ENCODE peak calls at places on chromosomes 7 and 10, in four cellular contexts. One of them, this sample, is unnamed.

GRCh38 chr10:97575101-97575668 is 2.6 kb downstream of the ANKRD2 start:
- DNase-seq in PC-3: no peak
- DNase-seq in neural progenitor cell: no peak
- DNase-seq in heart right ventricle: no peak
- DNase-seq in this sample: no peak

GRCh38 chr10:77279207-77279606 is 358.4 kb downstream of the KCNMA1 start:
- DNase-seq in PC-3: no peak
- DNase-seq in neural progenitor cell: no peak
- DNase-seq in heart right ventricle: no peak
- DNase-seq in this sample: no peak

GRCh38 chr7:158302274-158303070 is 285.2 kb downstream of the PTPRN2 start:
- DNase-seq in PC-3: peak; percentile 51
- DNase-seq in neural progenitor cell: no peak
- DNase-seq in heart right ventricle: no peak
- DNase-seq in this sample: no peak

GRCh38 chr7:6376820-6377219 is 70.9 kb downstream of the DAGLB start:
- DNase-seq in PC-3: no peak
- DNase-seq in neural progenitor cell: no peak
- DNase-seq in heart right ventricle: no peak
- DNase-seq in this sample: no peak

GRCh38 chr7:73515184-73515583 is 6.9 kb downstream of the BAZ1B start:
- DNase-seq in PC-3: no peak
- DNase-seq in neural progenitor cell: no peak
- DNase-seq in heart right ventricle: no peak
- DNase-seq in this sample: no peak

GRCh38 chr7:92034116-92034515 is 93.5 kb downstream of the AKAP9 start:
- DNase-seq in PC-3: no peak
- DNase-seq in neural progenitor cell: no peak
- DNase-seq in heart right ventricle: no peak
- DNase-seq in this sample: no peak

GRCh38 chr10:30857803-30858202 is 173.9 kb downstream of the ZNF438 start:
- DNase-seq in PC-3: no peak
- DNase-seq in neural progenitor cell: no peak
- DNase-seq in heart right ventricle: peak; percentile 59
- DNase-seq in this sample: no peak

GRCh38 chr7:41537024-41537423 is 165.9 kb downstream of the INHBA start:
- DNase-seq in PC-3: no peak
- DNase-seq in neural progenitor cell: no peak
- DNase-seq in heart right ventricle: no peak
- DNase-seq in this sample: no peak

GRCh38 chr10:77244746-77245145 is 392.9 kb downstream of the KCNMA1 start:
- DNase-seq in PC-3: no peak
- DNase-seq in neural progenitor cell: no peak
- DNase-seq in heart right ventricle: no peak
- DNase-seq in this sample: no peak

GRCh38 chr7:31076051-31076450 is 23.9 kb downstream of the ADCYAP1R1 start:
- DNase-seq in PC-3: no peak
- DNase-seq in neural progenitor cell: no peak
- DNase-seq in heart right ventricle: no peak
- DNase-seq in this sample: no peak

GRCh38 chr7:30470163-30470770 is 8.3 kb downstream of the NOD1 start:
- DNase-seq in PC-3: no peak
- DNase-seq in neural progenitor cell: no peak
- DNase-seq in heart right ventricle: no peak
- DNase-seq in this sample: peak; percentile 43

GRCh38 chr10:115129752-115130151 is 36.6 kb downstream of the ATRNL1 start:
- DNase-seq in PC-3: peak; percentile 59
- DNase-seq in neural progenitor cell: peak; percentile 30
- DNase-seq in heart right ventricle: no peak
- DNase-seq in this sample: no peak

GRCh38 chr10:480928-481551 is 208.4 kb downstream of the DIP2C start:
- DNase-seq in PC-3: no peak
- DNase-seq in neural progenitor cell: no peak
- DNase-seq in heart right ventricle: no peak
- DNase-seq in this sample: peak; percentile 42
- H3K27ac ChIP-seq in PC-3: no peak overlapping the region
- H3K27ac ChIP-seq in neural progenitor cell: no peak overlapping the region
- H3K27ac ChIP-seq in heart right ventricle: no peak overlapping the region
- H3K27ac ChIP-seq in this sample: no peak overlapping the region

GRCh38 chr10:96301616-96302015 is 2.6 kb upstream of the DNTT start:
- DNase-seq in PC-3: no peak
- DNase-seq in neural progenitor cell: no peak
- DNase-seq in heart right ventricle: no peak
- DNase-seq in this sample: no peak

GRCh38 chr10:96295475-96295874 is 8.8 kb upstream of the DNTT start:
- DNase-seq in PC-3: no peak
- DNase-seq in neural progenitor cell: no peak
- DNase-seq in heart right ventricle: no peak
- DNase-seq in this sample: no peak

GRCh38 chr10:96304241-96304640 is at the start of gene DNTT:
- DNase-seq in PC-3: no peak
- DNase-seq in neural progenitor cell: no peak
- DNase-seq in heart right ventricle: no peak
- DNase-seq in this sample: no peak

GRCh38 chr10:96298362-96298761 is 5.9 kb upstream of the DNTT start:
- DNase-seq in PC-3: no peak
- DNase-seq in neural progenitor cell: no peak
- DNase-seq in heart right ventricle: no peak
- DNase-seq in this sample: no peak

GRCh38 chr10:96299383-96299782 is 4.9 kb upstream of the DNTT start:
- DNase-seq in PC-3: no peak
- DNase-seq in neural progenitor cell: no peak
- DNase-seq in heart right ventricle: no peak
- DNase-seq in this sample: no peak
- H3K4me3 ChIP-seq in PC-3: no peak overlapping the region
- H3K4me3 ChIP-seq in neural progenitor cell: no peak overlapping the region
- H3K4me3 ChIP-seq in heart right ventricle: no peak overlapping the region
- H3K4me3 ChIP-seq in this sample: no peak overlapping the region

DNA sequence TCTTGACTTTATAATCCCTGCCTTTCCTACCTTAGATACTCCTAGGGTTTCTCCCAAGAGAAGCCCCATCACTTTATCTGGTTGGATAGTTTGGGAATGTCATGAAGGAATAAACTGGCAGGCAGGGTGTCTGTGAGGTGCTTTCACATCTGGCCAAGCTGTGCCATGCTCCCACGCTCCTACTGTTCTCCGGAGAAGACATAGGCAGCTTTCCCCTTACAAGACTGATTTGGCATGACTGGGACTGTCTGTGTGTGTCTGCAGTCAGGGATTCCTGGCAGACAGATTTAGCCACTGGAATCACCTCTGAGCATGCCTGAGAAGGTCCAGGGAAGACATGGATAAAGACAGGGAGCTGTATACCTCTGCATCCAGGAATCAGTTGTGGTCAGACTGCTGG is 45.3 kb downstream of the HK1 start:
- DNase-seq in PC-3: no peak
- DNase-seq in neural progenitor cell: no peak
- DNase-seq in heart right ventricle: no peak
- DNase-seq in this sample: no peak
- TF ChIP-seq CTCF in PC-3: no peak
- TF ChIP-seq CTCF in neural progenitor cell: no peak
- TF ChIP-seq CTCF in heart right ventricle: no peak
- TF ChIP-seq CTCF in this sample: no peak

DNA sequence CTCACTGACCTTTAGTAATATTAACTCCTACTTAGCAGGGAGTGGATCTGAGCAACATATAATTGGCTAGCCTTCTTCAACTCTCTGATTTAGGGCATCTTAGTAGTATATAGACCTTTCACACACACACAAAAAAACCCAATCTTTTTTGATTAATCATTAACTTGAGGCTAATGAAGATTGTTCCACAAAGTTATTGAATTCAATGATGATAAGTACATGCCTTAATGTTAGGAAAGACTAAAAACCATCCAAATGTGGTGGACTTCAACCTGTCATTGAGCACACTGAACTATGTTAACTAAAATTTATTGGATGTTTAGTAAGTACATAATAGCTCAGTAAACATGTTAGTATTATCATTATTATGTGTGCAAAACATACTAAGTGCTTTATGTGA is 179.4 kb upstream of the SLC25A13 start:
- DNase-seq in PC-3: no peak
- DNase-seq in neural progenitor cell: no peak
- DNase-seq in heart right ventricle: no peak
- DNase-seq in this sample: no peak
- H3K27ac ChIP-seq in PC-3: no peak overlapping the region
- H3K27ac ChIP-seq in neural progenitor cell: no peak overlapping the region
- H3K27ac ChIP-seq in heart right ventricle: no peak overlapping the region
- H3K27ac ChIP-seq in this sample: no peak overlapping the region

GRCh38 chr10:84407390-84408049 is 79.1 kb downstream of the CCSER2 start:
- DNase-seq in PC-3: no peak
- DNase-seq in neural progenitor cell: no peak
- DNase-seq in heart right ventricle: no peak
- DNase-seq in this sample: no peak
- H3K4me3 ChIP-seq in PC-3: no peak overlapping the region
- H3K4me3 ChIP-seq in neural progenitor cell: no peak overlapping the region
- H3K4me3 ChIP-seq in heart right ventricle: no peak overlapping the region
- H3K4me3 ChIP-seq in this sample: no peak overlapping the region

GRCh38 chr10:101257121-101257890 is 28.0 kb upstream of the LBX1 start:
- DNase-seq in PC-3: no peak
- DNase-seq in neural progenitor cell: no peak
- DNase-seq in heart right ventricle: no peak
- DNase-seq in this sample: no peak
- TF ChIP-seq CTCF in PC-3: no peak
- TF ChIP-seq CTCF in neural progenitor cell: no peak
- TF ChIP-seq CTCF in heart right ventricle: no peak
- TF ChIP-seq CTCF in this sample: no peak

GRCh38 chr10:68406111-68406814 is 814 bp downstream of the RUFY2 start:
- DNase-seq in PC-3: peak; percentile 73
- DNase-seq in neural progenitor cell: peak; percentile 87
- DNase-seq in heart right ventricle: peak; percentile 57
- DNase-seq in this sample: peak; percentile 73
- H3K27ac ChIP-seq in PC-3: peak overlapping the region; percentile 27
- H3K27ac ChIP-seq in neural progenitor cell: peak overlapping the region; percentile 93
- H3K27ac ChIP-seq in heart right ventricle: peak overlapping the region; percentile 95
- H3K27ac ChIP-seq in this sample: peak overlapping the region; percentile 95

DNA sequence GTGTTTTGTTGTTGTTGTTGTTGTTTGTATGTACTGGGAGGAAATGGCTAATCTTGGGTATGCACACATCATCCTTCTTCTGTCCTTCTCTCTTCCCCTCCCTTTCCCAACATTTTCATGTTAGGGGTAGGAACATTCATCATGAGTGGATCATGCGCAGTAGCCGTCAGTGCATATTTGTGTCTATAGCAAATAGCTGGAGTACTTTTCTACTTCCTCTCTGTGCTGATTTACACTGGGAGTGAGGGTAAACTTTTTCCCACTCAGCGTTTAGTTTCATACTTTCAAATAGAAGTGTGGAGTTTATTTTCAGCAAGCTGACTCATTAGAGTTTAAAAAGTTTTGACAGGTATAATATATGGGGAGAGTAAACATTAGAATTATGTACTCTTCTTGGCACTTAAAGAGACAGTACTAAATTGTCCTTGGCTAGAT is 80.5 kb upstream of the PRKG1 start:
- DNase-seq in PC-3: peak; percentile 85
- DNase-seq in neural progenitor cell: no peak
- DNase-seq in heart right ventricle: no peak
- DNase-seq in this sample: peak; percentile 59
- H3K4me3 ChIP-seq in PC-3: no peak overlapping the region
- H3K4me3 ChIP-seq in neural progenitor cell: no peak overlapping the region
- H3K4me3 ChIP-seq in heart right ventricle: peak overlapping the region; percentile 74
- H3K4me3 ChIP-seq in this sample: peak overlapping the region; percentile 80